ENCODE peak calls at places on chromosomes 5 and 9, in seven cellular contexts. J, P, O, U, R, V and G are unnamed samples.

GRCh38 chr5:117881426-117882230 is 1106.7 kb downstream of the DTWD2 start:
- DNase-seq in J (no peak), P (no peak), O (no peak), U (no peak), R (no peak), V (no peak), G (no peak)

GRCh38 chr5:35003018-35003957 is 44.5 kb downstream of the AGXT2 start:
- DNase-seq in J (peak), P (peak), O (no peak), U (peak), R (peak), V (no peak), G (peak)

GRCh38 chr9:105245720-105246161 is 1.3 kb downstream of the SLC44A1 start:
- DNase-seq in J (no peak), P (no peak), O (no peak), U (no peak), R (no peak), V (no peak), G (no peak)

GRCh38 chr5:106380736-106381135 is 1290.0 kb downstream of the EFNA5 start:
- DNase-seq in J (no peak), P (no peak), O (no peak), U (no peak), R (peak), V (no peak), G (no peak)

GRCh38 chr5:138978085-138978484 is 103.0 kb upstream of the LRRTM2 start:
- DNase-seq in J (no peak), P (no peak), O (no peak), U (no peak), R (no peak), V (no peak), G (no peak)

GRCh38 chr9:34412336-34412735 is 35.6 kb upstream of the MYORG start:
- DNase-seq in J (no peak), P (no peak), O (no peak), U (no peak), R (no peak), V (no peak), G (no peak)

GRCh38 chr5:172958268-172959046 is 767 bp upstream of the RPL26L1 start:
- DNase-seq in J (peak), P (peak), O (peak), U (peak), R (peak), V (no peak), G (peak)

GRCh38 chr5:33969572-33970452 is 14.7 kb downstream of the SLC45A2 start:
- DNase-seq in J (peak), P (no peak), O (no peak), U (no peak), R (peak), V (no peak), G (peak)

GRCh38 chr9:121725008-121725795 is 73.8 kb downstream of the DAB2IP start:
- DNase-seq in J (no peak), P (peak), O (no peak), U (no peak), R (peak), V (peak), G (no peak)

GRCh38 chr5:150283904-150284303 is 5.7 kb downstream of the CAMK2A start:
- DNase-seq in J (no peak), P (no peak), O (no peak), U (no peak), R (no peak), V (no peak), G (no peak)

GRCh38 chr9:114721491-114722362 is 39.7 kb upstream of the TEX48 start:
- DNase-seq in J (no peak), P (no peak), O (no peak), U (no peak), R (peak), V (peak), G (no peak)

GRCh38 chr5:169242849-169243186 is 58.1 kb downstream of the SLIT3 start:
- DNase-seq in J (no peak), P (no peak), O (no peak), U (no peak), R (no peak), V (no peak), G (no peak)